ENCODE peak calls at places on chromosomes 4 and X, in nine cellular contexts. S is body of pancreas, L is PC-3, I is transverse colon, H is foreskin fibroblast, E is mammary epithelial cell, G is psoas muscle, A is LNCaP clone FGC, K is fibroblast of pulmonary artery. U is an unnamed sample.
A peak's percentile ranks its signal among the peaks of the same experiment; 100 is the strongest.

GRCh38 chr4:109691411-109691920 is 11.8 kb downstream of the CASP6 start:
- DNase-seq in H (no peak), L (no peak), A (no peak), I (no peak), K (no peak), S (no peak), E (peak; percentile 5), G (no peak), U (no peak)

GRCh38 chr4:65799513-65799912 is 129.2 kb upstream of the EPHA5 start:
- DNase-seq in I (no peak), S (no peak), G (no peak), L (no peak), E (no peak), K (no peak), H (no peak), A (no peak), U (no peak)

GRCh38 chr4:129326810-129327209 is 230.9 kb downstream of the C4orf33 start:
- DNase-seq in E (no peak), S (no peak), L (no peak), H (no peak), G (no peak), A (no peak), I (no peak), K (no peak), U (no peak)

GRCh38 chrX:136268051-136269048 is 17.1 kb upstream of the MAP7D3 start:
- DNase-seq in E (no peak), A (no peak), I (peak; percentile 32), K (peak; percentile 57), H (peak; percentile 70), L (peak; percentile 67), S (peak; percentile 30), G (no peak), U (peak; percentile 55)

GRCh38 chr4:27096142-27096824 is 235.6 kb downstream of the STIM2 start:
- DNase-seq in G (no peak), E (no peak), I (no peak), L (peak; percentile 9), A (no peak), K (no peak), H (peak; percentile 20), S (no peak), U (no peak)

GRCh38 chr4:17846256-17846655 is 35.5 kb downstream of the NCAPG start:
- DNase-seq in G (no peak), I (no peak), K (no peak), L (peak; percentile 4), A (peak; percentile 25), H (peak; percentile 50), E (no peak), S (no peak), U (no peak)

GRCh38 chr4:52202931-52203330 is 151.8 kb downstream of the SPATA18 start:
- DNase-seq in G (no peak), K (no peak), L (no peak), S (no peak), E (no peak), H (peak; percentile 31), A (no peak), I (no peak), U (no peak)

GRCh38 chrX:145694048-145694447 is 123.6 kb upstream of the SLITRK2 start:
- DNase-seq in I (no peak), A (no peak), E (no peak), L (no peak), K (no peak), G (no peak), H (no peak), S (no peak), U (no peak)

GRCh38 chrX:16140448-16140847 is 17.1 kb downstream of the GRPR start:
- DNase-seq in L (no peak), S (no peak), K (no peak), A (no peak), H (no peak), G (no peak), I (no peak), E (no peak), U (no peak)

GRCh38 chrX:68983004-68983857 is 154.4 kb downstream of the EFNB1 start:
- DNase-seq in A (peak; percentile 15), K (no peak), I (no peak), H (no peak), L (no peak), S (peak; percentile 21), E (no peak), G (no peak), U (no peak)

GRCh38 chr4:86586160-86586572 is 7.9 kb upstream of the PTPN13 start:
- DNase-seq in L (peak; percentile 74), H (peak; percentile 49), I (no peak), K (no peak), E (peak; percentile 86), A (no peak), S (no peak), G (no peak), U (peak; percentile 71)

GRCh38 chrX:129781134-129782014 is 1.6 kb downstream of the SASH3 start:
- DNase-seq in E (no peak), L (no peak), S (peak; percentile 58), H (no peak), A (no peak), G (peak; percentile 58), K (no peak), I (peak; percentile 67), U (no peak)

GRCh38 chr4:71009796-71010588 is 16.5 kb downstream of the DCK start:
- DNase-seq in E (peak; percentile 41), I (no peak), G (no peak), S (no peak), L (peak; percentile 66), K (peak; percentile 71), H (peak; percentile 63), A (peak; percentile 32), U (peak; percentile 46)

GRCh38 chr4:1056671-1057402 is 45.4 kb downstream of the FGFRL1 start:
- DNase-seq in I (no peak), H (no peak), L (no peak), G (no peak), S (no peak), K (no peak), E (no peak), A (no peak), U (no peak)

GRCh38 chrX:105116541-105116940 is 104.0 kb downstream of the TEX13A start:
- DNase-seq in E (no peak), L (no peak), G (no peak), I (no peak), S (no peak), H (peak; percentile 25), A (no peak), K (no peak), U (no peak)

GRCh38 chrX:118346258-118347094 is 570 bp downstream of the WDR44 start:
- DNase-seq in E (peak; percentile 14), I (peak; percentile 31), H (peak; percentile 46), S (peak; percentile 23), L (peak; percentile 20), K (no peak), G (peak; percentile 67), A (no peak), U (peak; percentile 39)

GRCh38 chr4:184814686-184815045 is 11.1 kb downstream of the ACSL1 start:
- DNase-seq in S (no peak), G (no peak), I (no peak), E (no peak), K (no peak), H (peak; percentile 27), A (no peak), L (no peak), U (no peak)

GRCh38 chr4:112083587-112084347 is 61.5 kb upstream of the FAM241A start:
- DNase-seq in A (no peak), I (no peak), G (no peak), H (peak; percentile 32), S (no peak), E (peak; percentile 14), K (peak; percentile 17), L (peak; percentile 71), U (peak; percentile 19)

GRCh38 chrX:153394595-153394994 is 6.6 kb downstream of the PNMA6E start:
- DNase-seq in H (no peak), E (no peak), I (no peak), A (no peak), G (no peak), K (no peak), S (no peak), L (no peak), U (no peak)

GRCh38 chr4:112889619-112890294 is 159.7 kb upstream of the ANK2 start:
- DNase-seq in A (no peak), E (no peak), G (no peak), L (no peak), S (no peak), K (peak; percentile 91), H (peak; percentile 88), I (no peak), U (peak; percentile 85)

GRCh38 chr4:72900952-72901351 is 168.6 kb downstream of the COX18 start:
- DNase-seq in E (no peak), H (peak; percentile 5), G (no peak), K (peak; percentile 37), S (no peak), A (no peak), L (no peak), I (no peak), U (no peak)

GRCh38 chrX:38126179-38126578 is 94.5 kb downstream of the SRPX start:
- DNase-seq in K (no peak), H (no peak), S (no peak), L (no peak), E (no peak), A (no peak), G (no peak), I (no peak), U (no peak)

GRCh38 chrX:96843566-96843965 is 40.1 kb upstream of the RPA4 start:
- DNase-seq in G (no peak), H (no peak), A (no peak), S (no peak), K (peak; percentile 23), E (no peak), I (no peak), L (no peak), U (no peak)
- TF ChIP-seq CTCF in G (peak; percentile 8), H (peak; percentile 19), A (no peak), S (no peak), K (peak; percentile 26), E (peak; percentile 18), I (no peak), L (no peak), U (no peak)

GRCh38 chrX:150504399-150505186 is 63.8 kb upstream of the MTM1 start:
- DNase-seq in L (peak; percentile 54), H (peak; percentile 46), S (peak; percentile 30), K (no peak), I (no peak), G (no peak), A (no peak), E (no peak), U (no peak)
- TF ChIP-seq CTCF in L (no peak), H (no peak), S (no peak), K (no peak), I (no peak), G (no peak), A (no peak), E (no peak), U (no peak)

GRCh38 chrX:17323397-17323796 is 51.6 kb upstream of the NHS start:
- DNase-seq in L (peak; percentile 9), E (no peak), G (no peak), I (no peak), H (no peak), A (no peak), K (no peak), S (no peak), U (no peak)
- TF ChIP-seq CTCF in L (peak; percentile 47), E (no peak), G (no peak), I (peak; percentile 7), H (no peak), A (peak; percentile 31), K (no peak), S (no peak), U (no peak)

GRCh38 chrX:76420237-76420636 is 7.3 kb upstream of the MAGEE1 start:
- DNase-seq in I (no peak), E (no peak), H (no peak), S (no peak), G (no peak), K (no peak), L (peak; percentile 19), A (no peak), U (no peak)
- TF ChIP-seq CTCF in I (no peak), E (peak; percentile 26), H (no peak), S (no peak), G (no peak), K (peak; percentile 6), L (no peak), A (peak; percentile 9), U (peak; percentile 15)

U was measured in MCF 10A.